ENCODE peak calls at places on chromosome 1, in seven cellular contexts. S is GM23338, X is T-cell, I is aorta, Z is EH, H is bronchial epithelial cell, G is BE2C. V is an unnamed sample.

GRCh38 chr1:112862753-112863426 is 93.1 kb downstream of the SLC16A1 start:
- DNase-seq in I (no peak), Z (no peak), S (no peak), X (no peak), H (no peak), G (no peak), V (no peak)

GRCh38 chr1:16167331-16168143 is 11.7 kb upstream of the EPHA2 start:
- DNase-seq in Z (peak), X (peak), H (no peak), G (peak), I (peak), S (peak), V (no peak)

GRCh38 chr1:212586429-212587303 is 21.9 kb upstream of the ATF3 start:
- DNase-seq in X (no peak), Z (no peak), I (no peak), S (no peak), G (no peak), H (no peak), V (no peak)

GRCh38 chr1:63274371-63274770 is 48.0 kb upstream of the FOXD3 start:
- DNase-seq in H (no peak), Z (no peak), G (no peak), I (no peak), X (no peak), S (no peak), V (no peak)

GRCh38 chr1:111795401-111795800 is 39.7 kb downstream of the DDX20 start:
- DNase-seq in S (no peak), H (no peak), Z (no peak), X (no peak), I (no peak), G (no peak), V (no peak)

GRCh38 chr1:2850502-2850901 is 49.0 kb upstream of the TTC34 start:
- DNase-seq in I (peak), S (no peak), Z (no peak), H (no peak), G (no peak), X (no peak), V (no peak)

GRCh38 chr1:64000021-64000420 is 203.4 kb upstream of the UBE2U start:
- DNase-seq in I (no peak), H (peak), X (no peak), G (no peak), Z (peak), S (peak), V (no peak)

GRCh38 chr1:234709473-234710279 is 99.7 kb upstream of the IRF2BP2 start:
- DNase-seq in G (no peak), Z (no peak), H (no peak), X (no peak), I (no peak), S (no peak), V (peak)

GRCh38 chr1:186849824-186850223 is 21.1 kb downstream of the PLA2G4A start:
- DNase-seq in S (no peak), X (no peak), Z (no peak), H (no peak), I (no peak), G (no peak), V (no peak)

GRCh38 chr1:109765483-109765815 is 1.7 kb upstream of the EPS8L3 start:
- DNase-seq in Z (no peak), X (no peak), H (no peak), S (no peak), G (no peak), I (no peak), V (peak)

GRCh38 chr1:30277415-30277814 is 446.0 kb downstream of the MATN1 start:
- DNase-seq in G (no peak), H (no peak), S (no peak), I (no peak), X (no peak), Z (no peak), V (no peak)

GRCh38 chr1:54378157-54378883 is 27.9 kb downstream of the SSBP3 start:
- DNase-seq in G (no peak), X (no peak), I (no peak), Z (no peak), S (peak), H (no peak), V (no peak)

GRCh38 chr1:16324456-16324890 is 27.8 kb downstream of the FBXO42 start:
- DNase-seq in H (peak), S (no peak), G (no peak), Z (peak), I (no peak), X (no peak), V (no peak)

GRCh38 chr1:24366707-24367106 is 46.9 kb downstream of the STPG1 start:
- DNase-seq in X (no peak), I (no peak), G (no peak), Z (no peak), S (no peak), H (no peak), V (no peak)

V was measured in left ventricle myocardium inferior.